ENCODE peak calls at places on chromosomes 1 and 21, in five cellular contexts. U, E, H, K and Z are unnamed samples.
A peak's percentile ranks its signal among the peaks of the same experiment; 100 is the strongest.

GRCh38 chr1:30684881-30685795 is 38.2 kb downstream of the MATN1 start:
- DNase-seq in E (peak; percentile 87), U (no peak), K (no peak), H (peak; percentile 97), Z (no peak)

GRCh38 chr1:12153181-12153785 is 13.5 kb upstream of the TNFRSF1B start:
- DNase-seq in E (peak; percentile 53), K (peak; percentile 47), U (no peak), H (no peak), Z (no peak)

GRCh38 chr1:171769754-171770153 is 11.7 kb upstream of the METTL13 start:
- DNase-seq in U (no peak), K (no peak), E (no peak), H (no peak), Z (no peak)

GRCh38 chr1:117416004-117416403 is 48.8 kb downstream of the MAN1A2 start:
- DNase-seq in U (no peak), K (no peak), H (no peak), E (no peak), Z (no peak)

GRCh38 chr1:103063911-103064310 is 44.4 kb downstream of the COL11A1 start:
- DNase-seq in K (no peak), U (no peak), E (no peak), H (no peak), Z (no peak)

GRCh38 chr1:1621173-1621661 is 5.9 kb downstream of the MIB2 start:
- DNase-seq in H (no peak), U (peak; percentile 13), E (no peak), K (no peak), Z (no peak)

GRCh38 chr1:100397681-100398080 is 45.4 kb downstream of the CDC14A start:
- DNase-seq in K (no peak), U (no peak), H (no peak), E (no peak), Z (no peak)

GRCh38 chr1:29852248-29852647 is 615.9 kb downstream of the PTPRU start:
- DNase-seq in H (no peak), E (no peak), U (no peak), K (no peak), Z (no peak)

GRCh38 chr1:215749423-215749822 is 182.3 kb downstream of the KCTD3 start:
- DNase-seq in H (no peak), K (no peak), U (no peak), E (no peak), Z (no peak)

GRCh38 chr1:35725591-35725990 is 6.9 kb upstream of the C1orf216 start:
- DNase-seq in E (no peak), K (no peak), U (no peak), H (no peak), Z (peak; percentile 71)

GRCh38 chr1:30877205-30877912 is 31.2 kb downstream of the SDC3 start:
- DNase-seq in H (no peak), E (peak; percentile 37), K (no peak), U (peak; percentile 75), Z (no peak)

GRCh38 chr1:34985063-34985770 is at the start of gene TMEM35B:
- DNase-seq in U (peak; percentile 80), H (peak; percentile 69), E (peak; percentile 67), K (peak; percentile 74), Z (peak; percentile 51)

GRCh38 chr21:29656504-29657227 is 283.1 kb downstream of the GRIK1 start:
- DNase-seq in H (no peak), E (no peak), K (no peak), U (no peak), Z (no peak)

GRCh38 chr1:246797597-246797996 is 73.4 kb downstream of the SCCPDH start:
- DNase-seq in H (no peak), K (no peak), E (no peak), U (no peak), Z (no peak)

GRCh38 chr1:193417420-193417819 is 231.0 kb upstream of the B3GALT2 start:
- DNase-seq in K (no peak), E (no peak), U (no peak), H (no peak), Z (no peak)

GRCh38 chr1:240598201-240598600 is 13.8 kb downstream of the GREM2 start:
- DNase-seq in K (no peak), U (no peak), H (no peak), E (no peak), Z (no peak)

GRCh38 chr1:244970236-244970652 is 105.9 kb upstream of the HNRNPU start:
- DNase-seq in U (peak; percentile 85), E (peak; percentile 71), H (peak; percentile 86), K (peak; percentile 88), Z (peak; percentile 93)

GRCh38 chr1:7375781-7376660 is 395.1 kb upstream of the VAMP3 start:
- DNase-seq in U (no peak), K (no peak), E (peak; percentile 11), H (no peak), Z (no peak)

GRCh38 chr21:15852146-15852545 is 122.4 kb downstream of the USP25 start:
- DNase-seq in H (no peak), U (no peak), E (no peak), K (no peak), Z (no peak)

GRCh38 chr1:101029184-101029583 is 3.6 kb upstream of the DPH5 start:
- DNase-seq in E (no peak), U (no peak), H (no peak), K (no peak), Z (no peak)